ENCODE peak calls at places on chromosomes 16 and 17, in four cellular contexts. E is T-helper 1 cell; K is GM23248; M is stimulated activated naive CD4-positive, alpha-beta T cell. A is an unnamed sample.

GRCh38 chr17:50466371-50467113 is 2.1 kb downstream of the CHAD start:
- DNase-seq in M (no peak), E (no peak), K (no peak), A (no peak)

GRCh38 chr17:16912021-16912962 is 59.6 kb downstream of the TNFRSF13B start:
- DNase-seq in M (no peak), K (no peak), E (no peak), A (no peak)

GRCh38 chr17:69802045-69802740 is 272.8 kb upstream of the KCNJ16 start:
- DNase-seq in E (no peak), K (no peak), M (no peak), A (no peak)

GRCh38 chr16:3161235-3162018 is 26.6 kb upstream of the OR1F1 start:
- DNase-seq in M (no peak), K (no peak), E (no peak), A (no peak)

GRCh38 chr17:31588034-31588433 is 196.6 kb downstream of the RAB11FIP4 start:
- DNase-seq in K (no peak), E (no peak), M (no peak), A (no peak)

GRCh38 chr17:48024149-48025039 is 13.2 kb downstream of the COPZ2 start:
- DNase-seq in K (peak), M (peak), E (no peak), A (no peak)

GRCh38 chr16:88785106-88785924 is at the start of gene PIEZO1:
- DNase-seq in M (peak), K (peak), E (peak), A (no peak)

GRCh38 chr16:20969386-20969785 is 68.8 kb downstream of the LYRM1 start:
- DNase-seq in E (no peak), M (no peak), K (no peak), A (no peak)

GRCh38 chr17:67637901-67638641 is 79.7 kb upstream of the NOL11 start:
- DNase-seq in K (no peak), M (no peak), E (no peak), A (no peak)

GRCh38 chr17:57574040-57574513 is 171.0 kb downstream of the CCDC182 start:
- DNase-seq in E (no peak), K (peak), M (no peak), A (no peak)

GRCh38 chr17:77369544-77369971 is 228.8 kb downstream of the SEC14L1 start:
- DNase-seq in E (no peak), K (no peak), M (no peak), A (no peak)

GRCh38 chr16:56961386-56961785 is 364 bp upstream of the CETP start:
- DNase-seq in M (no peak), K (no peak), E (no peak), A (no peak)

GRCh38 chr17:40448639-40449261 is 5.5 kb downstream of the IGFBP4 start:
- DNase-seq in K (peak), M (no peak), E (no peak), A (no peak)

GRCh38 chr16:31032736-31033708 is at the start of gene STX4:
- DNase-seq in M (peak), K (peak), E (peak), A (peak)

GRCh38 chr16:30017277-30017656 is 5.7 kb upstream of the C16orf92 start:
- DNase-seq in K (no peak), M (no peak), E (no peak), A (no peak)

GRCh38 chr17:19384723-19385391 is 2.1 kb downstream of the MFAP4 start:
- DNase-seq in E (no peak), M (no peak), K (peak), A (no peak)

GRCh38 chr17:7058831-7059447 is 15.0 kb upstream of the SLC16A11 start:
- DNase-seq in M (no peak), E (no peak), K (peak), A (no peak)

GRCh38 chr16:86033016-86033474 is 134.1 kb downstream of the IRF8 start:
- DNase-seq in K (peak), M (no peak), E (no peak), A (no peak)

GRCh38 chr17:16872836-16873653 is 98.9 kb downstream of the TNFRSF13B start:
- DNase-seq in M (peak), K (peak), E (no peak), A (peak)

GRCh38 chr16:586645-587590 is 2.9 kb upstream of the RAB40C start:
- DNase-seq in M (no peak), E (no peak), K (peak), A (no peak)

GRCh38 chr17:37083461-37083860 is 134.7 kb downstream of the AATF start:
- DNase-seq in E (no peak), M (no peak), K (no peak), A (no peak)

GRCh38 chr17:5035356-5035755 is at the start of gene SLC52A1:
- DNase-seq in E (no peak), K (peak), M (no peak), A (no peak)

GRCh38 chr16:66918803-66919568 is at the start of gene CDH16:
- DNase-seq in M (no peak), E (no peak), K (no peak), A (no peak)

GRCh38 chr17:40502716-40503115 is 1.3 kb upstream of the TNS4 start:
- DNase-seq in K (no peak), E (no peak), M (no peak), A (no peak)

GRCh38 chr16:69150146-69150865 is 17.9 kb downstream of the UTP4 start:
- DNase-seq in E (peak), K (peak), M (peak), A (peak)

GRCh38 chr16:56775162-56775561 is 45.2 kb downstream of the NUP93 start:
- DNase-seq in K (no peak), E (no peak), M (no peak), A (no peak)

GRCh38 chr16:70700101-70701020 is 14.5 kb upstream of the MTSS2 start:
- DNase-seq in E (no peak), K (no peak), M (no peak), A (no peak)

GRCh38 chr17:80703109-80703508 is 158.5 kb downstream of the RPTOR start:
- DNase-seq in K (no peak), E (no peak), M (no peak), A (no peak)

GRCh38 chr16:82219298-82219697 is 49.3 kb upstream of the MPHOSPH6 start:
- DNase-seq in E (no peak), K (no peak), M (no peak), A (no peak)

GRCh38 chr16:27685802-27686201 is 135.9 kb downstream of the KATNIP start:
- DNase-seq in M (no peak), E (no peak), K (peak), A (no peak)

GRCh38 chr17:17981330-17981729 is 8.7 kb downstream of the DRC3 start:
- DNase-seq in K (no peak), E (no peak), M (no peak), A (no peak)

GRCh38 chr16:50494501-50495491 is 53.4 kb upstream of the NKD1 start:
- DNase-seq in K (no peak), E (no peak), M (no peak), A (no peak)

GRCh38 chr16:56193951-56194726 is 2.9 kb downstream of the GNAO1 start:
- DNase-seq in E (peak), K (peak), M (peak), A (no peak)

GRCh38 chr17:17989618-17990017 is 17.0 kb downstream of the DRC3 start:
- DNase-seq in E (no peak), M (no peak), K (no peak), A (no peak)

GRCh38 chr17:48555616-48556533 is 11.0 kb upstream of the HOXB2 start:
- DNase-seq in K (peak), M (peak), E (no peak), A (no peak)

A was measured in CMK.